ENCODE peak calls at places on chromosome 13, in six cellular contexts. U is caudate nucleus; Z is CD8-positive, alpha-beta T cell; D is AG04450; A is HTR-8/SVneo; N is hippocampal formation. T is an unnamed sample.

GRCh38 chr13:43529796-43530195 is 257.0 kb downstream of the ENOX1 start:
- DNase-seq in A (no peak), D (no peak), Z (no peak), U (no peak), N (no peak), T (peak)

GRCh38 chr13:101360525-101360924 is 55.8 kb downstream of the NALCN start:
- DNase-seq in A (no peak), N (no peak), D (no peak), Z (no peak), U (no peak), T (no peak)

GRCh38 chr13:85430216-85430615 is 369.0 kb downstream of the SLITRK6 start:
- DNase-seq in Z (no peak), U (no peak), N (no peak), D (no peak), A (no peak), T (no peak)

GRCh38 chr13:99484405-99484981 is 16.8 kb upstream of the TM9SF2 start:
- DNase-seq in N (no peak), U (no peak), Z (no peak), D (peak), A (no peak), T (no peak)

GRCh38 chr13:109869312-109870237 is 83.2 kb upstream of the IRS2 start:
- DNase-seq in N (no peak), D (peak), A (no peak), U (peak), Z (no peak), T (peak)

GRCh38 chr13:76213423-76213904 is 577.3 kb downstream of the LMO7 start:
- DNase-seq in U (no peak), N (no peak), D (no peak), Z (no peak), A (no peak), T (no peak)

GRCh38 chr13:59532405-59532804 is 631.3 kb downstream of the DIAPH3 start:
- DNase-seq in A (no peak), D (no peak), Z (no peak), N (no peak), U (no peak), T (peak)

GRCh38 chr13:84630486-84630885 is 748.2 kb upstream of the SLITRK1 start:
- DNase-seq in Z (no peak), A (no peak), D (no peak), U (no peak), N (no peak), T (no peak)

GRCh38 chr13:23987331-23987730 is 90.0 kb upstream of the C1QTNF9B start:
- DNase-seq in D (peak), N (no peak), U (no peak), Z (no peak), A (no peak), T (no peak)

GRCh38 chr13:50588736-50589135 is 254.8 kb downstream of the DLEU7 start:
- DNase-seq in A (no peak), Z (no peak), D (no peak), N (no peak), U (no peak), T (no peak)

GRCh38 chr13:29396446-29396845 is 199.0 kb downstream of the SLC7A1 start:
- DNase-seq in Z (no peak), N (no peak), A (no peak), D (no peak), U (no peak), T (no peak)

GRCh38 chr13:114167885-114168284 is 11.2 kb upstream of the CFAP97D2 start:
- DNase-seq in Z (no peak), U (no peak), A (no peak), N (no peak), D (no peak), T (no peak)

GRCh38 chr13:96082640-96083039 is 7.3 kb upstream of the HS6ST3 start:
- DNase-seq in Z (no peak), D (no peak), U (no peak), A (no peak), N (no peak), T (peak)

GRCh38 chr13:29676941-29677452 is 81.5 kb upstream of the SLC7A1 start:
- DNase-seq in A (no peak), U (no peak), D (no peak), Z (no peak), N (no peak), T (no peak)

GRCh38 chr13:53112522-53112921 is 83.9 kb downstream of the OLFM4 start:
- DNase-seq in D (no peak), Z (no peak), U (no peak), N (no peak), A (no peak), T (no peak)

GRCh38 chr13:113152894-113153809 is 5.3 kb upstream of the PROZ start:
- DNase-seq in D (no peak), U (peak), Z (peak), A (no peak), N (no peak), T (no peak)

GRCh38 chr13:80334582-80335260 is 6.2 kb downstream of the SPRY2 start:
- DNase-seq in U (no peak), N (no peak), A (no peak), D (no peak), Z (no peak), T (no peak)

GRCh38 chr13:109610517-109610916 is 175.9 kb downstream of the IRS2 start:
- DNase-seq in Z (peak), D (no peak), N (no peak), A (no peak), U (no peak), T (no peak)

GRCh38 chr13:85313761-85314503 is 485.3 kb downstream of the SLITRK6 start:
- DNase-seq in D (no peak), Z (no peak), U (no peak), A (peak), N (no peak), T (peak)

GRCh38 chr13:25874907-25875306 is 176.9 kb downstream of the SHISA2 start:
- DNase-seq in Z (peak), D (no peak), A (no peak), U (no peak), N (no peak), T (no peak)

GRCh38 chr13:79867248-79867647 is 386.3 kb downstream of the NDFIP2 start:
- DNase-seq in A (no peak), N (no peak), U (no peak), Z (no peak), D (no peak), T (no peak)

GRCh38 chr13:98947925-98948324 is 29.9 kb downstream of the DOCK9 start:
- DNase-seq in Z (no peak), U (no peak), A (no peak), D (no peak), N (no peak), T (no peak)

GRCh38 chr13:26340812-26341211 is 86.9 kb downstream of the CDK8 start:
- DNase-seq in Z (no peak), U (no peak), N (no peak), A (no peak), D (no peak), T (no peak)

GRCh38 chr13:31096624-31097302 is 64.9 kb downstream of the HSPH1 start:
- DNase-seq in Z (no peak), U (no peak), N (no peak), A (no peak), D (no peak), T (no peak)

GRCh38 chr13:45511310-45512147 is 46.8 kb downstream of the COG3 start:
- DNase-seq in D (peak), Z (no peak), N (peak), A (peak), U (no peak), T (peak)

GRCh38 chr13:19075418-19075817 is 106.2 kb downstream of the TUBA3C start:
- DNase-seq in N (no peak), D (no peak), Z (no peak), U (no peak), A (no peak), T (no peak)

GRCh38 chr13:57698851-57699250 is 67.3 kb downstream of the PCDH17 start:
- DNase-seq in Z (no peak), D (no peak), A (no peak), U (no peak), N (no peak), T (no peak)

T was measured in kidney epithelial cell.